ENCODE peak calls at places on chromosome 9, in four cellular contexts. E is psoas muscle, H is A673, G is heart right ventricle. A is an unnamed sample.

GRCh38 chr9:88938181-88938580 is 53.1 kb upstream of the S1PR3 start:
- DNase-seq in E (no peak), G (no peak), H (no peak), A (no peak)

GRCh38 chr9:14942037-14942436 is 31.8 kb upstream of the FREM1 start:
- DNase-seq in G (no peak), H (no peak), E (no peak), A (no peak)

GRCh38 chr9:76667521-76667957 is 96.7 kb upstream of the PCA3 start:
- DNase-seq in H (no peak), G (no peak), E (no peak), A (no peak)

GRCh38 chr9:106983346-106983745 is 120.4 kb downstream of the ZNF462 start:
- DNase-seq in E (no peak), H (no peak), G (no peak), A (no peak)

GRCh38 chr9:98775831-98776441 is 20.4 kb downstream of the ANKS6 start:
- DNase-seq in H (peak; percentile 80), E (no peak), G (peak; percentile 45), A (no peak)

GRCh38 chr9:120714846-120715231 is 569 bp upstream of the MEGF9 start:
- DNase-seq in G (peak; percentile 20), E (no peak), H (no peak), A (no peak)

GRCh38 chr9:129242971-129243561 is 65.0 kb upstream of the IER5L start:
- DNase-seq in H (no peak), G (no peak), E (peak; percentile 84), A (no peak)

GRCh38 chr9:87007711-87008360 is 60.5 kb upstream of the GAS1 start:
- DNase-seq in E (no peak), G (no peak), H (no peak), A (no peak)

GRCh38 chr9:69454327-69454726 is 129.3 kb downstream of the ENTREP1 start:
- DNase-seq in G (no peak), E (no peak), H (no peak), A (no peak)

GRCh38 chr9:127318651-127319167 is 54.1 kb downstream of the GARNL3 start:
- DNase-seq in G (peak; percentile 40), E (no peak), H (peak; percentile 24), A (no peak)

GRCh38 chr9:68808481-68808880 is 103.4 kb downstream of the PIP5K1B start:
- DNase-seq in G (no peak), E (no peak), H (no peak), A (no peak)

GRCh38 chr9:30382271-30382670 is 2002.2 kb upstream of the ACO1 start:
- DNase-seq in E (no peak), G (no peak), H (no peak), A (no peak)

GRCh38 chr9:36125062-36125855 is 11.3 kb upstream of the GLIPR2 start:
- DNase-seq in G (no peak), E (no peak), H (no peak), A (no peak)

GRCh38 chr9:107635137-107635802 is 145.7 kb upstream of the KLF4 start:
- DNase-seq in H (no peak), G (no peak), E (no peak), A (no peak)

GRCh38 chr9:18614651-18615050 is 140.7 kb downstream of the ADAMTSL1 start:
- DNase-seq in H (no peak), E (no peak), G (no peak), A (no peak)

GRCh38 chr9:21070887-21071286 is 6.9 kb downstream of the IFNB1 start:
- DNase-seq in E (no peak), H (no peak), G (no peak), A (no peak)

GRCh38 chr9:87336914-87337333 is 160.7 kb upstream of the DAPK1 start:
- DNase-seq in G (peak; percentile 40), H (peak; percentile 94), E (no peak), A (no peak)

GRCh38 chr9:110641350-110641749 is 27.2 kb upstream of the MUSK start:
- DNase-seq in H (no peak), G (no peak), E (no peak), A (no peak)

GRCh38 chr9:98958271-98958989 is 14.7 kb downstream of the COL15A1 start:
- DNase-seq in E (no peak), G (no peak), H (no peak), A (no peak)

GRCh38 chr9:70587143-70587710 is 172.8 kb upstream of the KLF9 start:
- DNase-seq in H (no peak), G (peak; percentile 36), E (no peak), A (no peak)

GRCh38 chr9:98104445-98104881 is 14.6 kb downstream of the TRIM14 start:
- DNase-seq in G (no peak), H (no peak), E (no peak), A (no peak)

GRCh38 chr9:14345586-14346237 is 31.8 kb upstream of the NFIB start:
- DNase-seq in G (no peak), H (no peak), E (peak; percentile 52), A (no peak)

GRCh38 chr9:81898851-81899250 is 29.4 kb upstream of the SPATA31D4 start:
- DNase-seq in G (no peak), E (no peak), H (no peak), A (no peak)

GRCh38 chr9:114054191-114054690 is 23.9 kb downstream of the AMBP start:
- DNase-seq in G (no peak), H (no peak), E (no peak), A (no peak)

GRCh38 chr9:8492034-8492433 is 692.5 kb upstream of the DMAC1 start:
- DNase-seq in H (no peak), E (no peak), G (no peak), A (no peak)

GRCh38 chr9:8484563-8484962 is 685.0 kb upstream of the DMAC1 start:
- DNase-seq in E (no peak), G (no peak), H (no peak), A (no peak)

GRCh38 chr9:8489845-8490244 is 690.3 kb upstream of the DMAC1 start:
- DNase-seq in G (no peak), H (no peak), E (no peak), A (no peak)

GRCh38 chr9:8486095-8486494 is 686.5 kb upstream of the DMAC1 start:
- DNase-seq in E (peak; percentile 50), G (peak; percentile 25), H (peak; percentile 40), A (no peak)
- TF ChIP-seq CTCF in E (no peak), G (peak; percentile 10), H (peak; percentile 47), A (peak; percentile 40)

GRCh38 chr9:92748233-92748497 is 16.5 kb downstream of the BICD2 start:
- DNase-seq in H (no peak), E (no peak), G (no peak), A (no peak)
- H3K4me1 ChIP-seq in H (peaks cover 23% of the 10 kb centered on the region), E (peaks cover 61% of the 10 kb centered on the region), G (peaks cover 70% of the 10 kb centered on the region), A (peaks cover 24% of the 10 kb centered on the region)

DNA sequence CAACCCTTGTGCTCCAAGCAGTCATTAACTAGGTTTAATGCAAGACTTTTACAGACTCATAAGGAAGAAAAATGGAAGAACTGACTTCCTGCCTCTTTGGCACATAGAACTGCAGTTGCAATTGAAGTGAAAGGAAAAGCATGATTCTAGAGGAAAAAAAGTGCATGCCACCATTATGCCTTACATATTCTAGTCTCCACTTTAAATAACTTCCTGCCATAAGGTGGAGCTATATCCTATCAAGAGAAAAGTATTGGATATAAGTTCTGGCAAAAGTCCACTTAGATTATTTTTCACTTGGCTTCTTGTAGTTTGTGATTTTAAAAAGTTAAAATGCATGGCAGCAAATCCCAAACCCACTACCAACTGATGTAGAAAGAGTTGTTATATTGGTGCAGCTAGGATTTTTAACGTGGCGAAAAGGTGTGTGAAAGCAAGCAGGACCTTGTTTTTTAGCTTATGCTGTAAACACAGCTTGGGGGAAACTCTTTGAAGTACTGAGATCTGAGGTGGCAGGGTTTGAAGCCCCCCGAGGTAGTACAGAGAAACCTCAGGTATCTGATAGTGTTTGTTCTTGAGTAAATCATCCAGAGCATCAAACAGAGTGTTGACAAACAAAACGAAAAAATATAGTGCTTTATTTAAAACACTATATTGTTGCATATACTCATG is 117.9 kb downstream of the ANXA1 start:
- DNase-seq in E (no peak), G (no peak), H (peak; percentile 51), A (no peak)
- TF ChIP-seq CTCF in E (no peak), G (peak; percentile 18), H (peak; percentile 60), A (no peak)

GRCh38 chr9:137040568-137040967 is 5.4 kb downstream of the NPDC1 start:
- DNase-seq in E (no peak), H (no peak), G (no peak), A (no peak)
- H3K4me1 ChIP-seq in E (peaks cover 8% of the 10 kb centered on the region), H (peaks cover 28% of the 10 kb centered on the region), G (peaks cover 27% of the 10 kb centered on the region), A (peaks cover 12% of the 10 kb centered on the region)

GRCh38 chr9:90773593-90773992 is 28.0 kb upstream of the SYK start:
- DNase-seq in G (no peak), H (no peak), E (no peak), A (no peak)
- TF ChIP-seq CTCF in G (no peak), H (peak; percentile 20), E (no peak), A (no peak)

A was measured in thoracic aorta.